ENCODE peak calls at places on chromosomes 12 and 14, in four cellular contexts. P is fibroblast of lung, Z is GM23248, T is GM12878. M is an unnamed sample.
A peak's percentile ranks its signal among the peaks of the same experiment; 100 is the strongest.

GRCh38 chr14:64848239-64848638 is 31.5 kb downstream of the SPTB start:
- DNase-seq in P (no peak), Z (peak; percentile 8), T (no peak), M (no peak)

GRCh38 chr12:57390174-57390573 is 40.7 kb downstream of the R3HDM2 start:
- DNase-seq in P (no peak), Z (no peak), T (no peak), M (no peak)

GRCh38 chr12:124369901-124370378 is 75.0 kb downstream of the RFLNA start:
- DNase-seq in P (no peak), Z (no peak), T (no peak), M (no peak)

GRCh38 chr12:125983094-125983783 is 918.0 kb downstream of the AACS start:
- DNase-seq in P (no peak), Z (no peak), T (no peak), M (peak; percentile 48)

GRCh38 chr14:69901113-69901951 is 22.1 kb downstream of the SMOC1 start:
- DNase-seq in P (peak; percentile 73), Z (peak; percentile 49), T (no peak), M (no peak)

GRCh38 chr14:67650694-67651093 is 23.7 kb downstream of the VTI1B start:
- DNase-seq in P (peak; percentile 51), Z (peak; percentile 92), T (no peak), M (no peak)

GRCh38 chr12:29582156-29582555 is 84.7 kb upstream of the OVCH1 start:
- DNase-seq in P (no peak), Z (no peak), T (no peak), M (no peak)

GRCh38 chr14:55481769-55482168 is 41.4 kb upstream of the TBPL2 start:
- DNase-seq in P (no peak), Z (no peak), T (no peak), M (no peak)

GRCh38 chr14:105128059-105128458 is 40.5 kb downstream of the JAG2 start:
- DNase-seq in P (no peak), Z (no peak), T (no peak), M (no peak)

GRCh38 chr14:83733670-83734069 is 1796.3 kb upstream of the FLRT2 start:
- DNase-seq in P (no peak), Z (no peak), T (no peak), M (no peak)

DNA sequence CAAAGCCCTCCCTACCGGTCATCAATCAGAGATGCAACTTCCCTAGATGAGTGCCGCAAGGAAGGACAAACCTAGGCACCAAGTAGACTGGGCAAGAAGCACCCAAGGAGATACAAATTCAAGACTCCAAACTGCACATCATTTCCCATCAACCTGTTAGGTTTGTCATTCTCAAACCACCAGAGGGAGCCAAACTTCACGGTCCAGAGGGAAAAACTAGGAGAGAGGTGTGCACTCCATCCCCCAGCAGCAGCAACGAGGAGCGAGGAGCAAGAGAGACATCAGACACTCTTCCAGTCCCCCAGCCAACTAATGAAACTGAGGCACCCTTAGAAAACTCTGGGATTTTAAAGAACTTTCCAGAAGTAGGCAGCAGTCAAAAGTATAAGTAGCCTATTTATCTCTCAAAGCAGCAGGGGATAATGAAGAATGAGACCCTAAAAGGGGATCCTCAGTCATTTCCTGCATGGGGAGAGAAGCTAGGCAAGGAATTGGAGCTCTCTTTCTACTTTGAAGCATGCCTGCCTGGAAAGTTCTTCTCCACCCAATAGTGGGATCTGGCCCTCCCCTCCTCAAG is 37.0 kb upstream of the NT5DC3 start:
- DNase-seq in P (peak; percentile 69), Z (peak; percentile 80), T (peak; percentile 49), M (peak; percentile 12)
- H3K36me3 ChIP-seq in P (no peaks in the 10 kb centered on the region), Z (no peaks in the 10 kb centered on the region), T (no peaks in the 10 kb centered on the region), M (no peaks in the 10 kb centered on the region)

DNA sequence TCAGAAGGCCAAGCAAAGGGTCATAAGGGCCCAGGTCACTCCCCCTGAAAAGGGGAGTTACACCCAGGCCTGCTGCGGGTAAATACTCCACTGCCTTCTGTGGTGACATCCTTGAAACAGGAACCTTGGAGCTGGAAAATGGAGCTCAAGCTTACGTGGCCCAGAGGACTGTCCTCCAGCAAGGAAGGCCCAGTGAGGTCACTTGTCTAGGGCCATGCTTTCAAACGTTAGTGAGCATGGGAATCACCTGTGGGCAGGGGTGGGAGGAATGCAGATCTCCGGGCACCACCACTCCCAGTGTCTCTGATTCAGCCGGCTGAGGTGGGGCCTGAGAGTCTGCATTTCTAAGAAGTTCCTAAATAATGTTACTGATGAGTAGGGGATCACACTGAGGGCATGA is 140.5 kb upstream of the CCND2 start:
- DNase-seq in P (no peak), Z (no peak), T (no peak), M (no peak)
- H3K9ac ChIP-seq in P (no peak overlapping the region), Z (no peak overlapping the region), T (no peak overlapping the region), M (no peak overlapping the region)

DNA sequence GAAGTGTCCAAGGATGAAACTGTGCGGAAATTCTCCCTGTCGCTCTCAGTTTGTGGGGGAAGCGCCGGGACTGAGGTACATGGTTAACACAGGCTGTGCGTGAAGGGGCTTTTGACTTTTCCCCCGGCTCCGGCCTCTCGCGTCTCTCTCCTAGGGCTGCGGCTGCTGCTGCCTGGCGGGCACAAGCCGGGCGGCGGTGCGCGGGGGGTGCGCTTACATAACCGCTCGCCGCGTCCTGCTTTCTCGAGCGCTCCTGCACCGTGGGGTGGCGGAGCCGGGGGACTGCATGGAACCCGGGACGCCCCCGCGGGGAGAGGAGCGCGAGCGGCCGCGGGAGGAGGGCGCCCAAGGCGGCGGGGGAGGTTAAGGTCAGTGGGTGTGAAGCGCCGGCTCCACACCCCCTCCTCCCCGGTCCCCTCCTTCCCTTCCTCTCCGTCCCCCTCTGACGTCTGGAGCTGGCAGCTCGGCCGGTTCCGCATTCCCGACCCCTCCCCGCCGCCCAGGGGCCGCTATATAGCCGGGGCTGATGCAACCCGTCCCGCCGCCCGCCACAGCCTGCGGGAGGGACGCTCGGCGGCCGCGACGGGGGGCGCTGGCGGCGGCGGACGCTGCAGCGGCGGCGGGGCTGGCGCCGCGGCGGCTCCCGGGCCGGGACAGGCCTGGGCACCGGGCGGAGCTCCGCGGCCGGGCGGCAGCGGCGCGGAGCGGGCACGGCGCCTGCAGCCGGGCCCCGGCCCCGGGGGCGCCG is at the start of gene JDP2:
- DNase-seq in P (peak; percentile 80), Z (peak; percentile 92), T (no peak), M (no peak)
- TF ChIP-seq EZH2 in P (no peak), Z (no peak), T (no peak), M (no peak)

DNA sequence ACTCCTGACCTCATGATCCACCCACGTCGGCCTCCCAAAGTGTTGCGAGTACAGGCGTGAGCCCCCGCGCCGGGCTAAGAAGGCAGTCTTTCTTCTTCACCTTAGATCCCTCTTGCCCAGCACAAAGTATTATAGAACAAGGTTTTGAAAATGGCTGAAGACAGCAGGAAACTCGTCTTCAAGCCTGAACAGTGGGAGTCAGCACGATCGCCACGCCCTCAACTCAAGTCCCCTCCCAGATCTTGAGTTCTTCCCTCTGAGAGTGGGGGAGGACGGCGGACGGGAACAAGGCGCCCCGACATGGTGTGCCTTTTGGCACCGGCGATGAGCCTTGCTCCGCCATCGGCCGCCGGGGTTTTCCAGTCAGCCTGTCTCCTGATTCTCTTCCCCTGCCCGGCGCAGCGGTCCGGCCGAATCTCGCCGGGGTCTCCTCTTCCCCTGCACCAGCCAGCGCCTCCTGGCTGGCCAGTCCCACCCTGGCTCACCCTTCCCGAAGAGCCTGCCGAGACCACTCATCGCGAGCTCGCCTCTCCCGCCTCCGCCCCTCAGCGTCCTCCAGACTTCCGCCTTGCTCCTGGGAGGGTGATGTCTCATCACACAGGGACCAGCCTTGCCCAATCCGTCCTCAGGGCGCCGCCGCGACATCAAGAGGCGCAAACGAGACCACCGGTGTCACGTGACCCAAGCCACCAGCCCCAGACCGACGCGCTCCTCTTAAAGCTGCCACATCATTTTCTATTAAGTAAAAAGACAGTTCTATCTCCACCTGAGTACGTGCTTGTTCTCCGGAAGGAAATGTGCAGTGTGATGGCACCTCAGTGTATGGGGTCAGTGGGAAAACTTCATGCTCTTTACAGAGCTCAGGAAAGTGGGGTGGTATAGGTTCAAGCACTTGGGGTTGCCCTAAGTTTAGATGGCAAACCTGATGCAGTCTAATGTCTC is at the start of gene CHMP4A:
- DNase-seq in P (peak; percentile 98), Z (peak; percentile 100), T (peak; percentile 92), M (peak; percentile 86)
- H3K36me3 ChIP-seq in P (peaks cover 11% of the 10 kb centered on the region), Z (peaks cover 8% of the 10 kb centered on the region), T (peaks cover 23% of the 10 kb centered on the region), M (peaks cover 28% of the 10 kb centered on the region)

DNA sequence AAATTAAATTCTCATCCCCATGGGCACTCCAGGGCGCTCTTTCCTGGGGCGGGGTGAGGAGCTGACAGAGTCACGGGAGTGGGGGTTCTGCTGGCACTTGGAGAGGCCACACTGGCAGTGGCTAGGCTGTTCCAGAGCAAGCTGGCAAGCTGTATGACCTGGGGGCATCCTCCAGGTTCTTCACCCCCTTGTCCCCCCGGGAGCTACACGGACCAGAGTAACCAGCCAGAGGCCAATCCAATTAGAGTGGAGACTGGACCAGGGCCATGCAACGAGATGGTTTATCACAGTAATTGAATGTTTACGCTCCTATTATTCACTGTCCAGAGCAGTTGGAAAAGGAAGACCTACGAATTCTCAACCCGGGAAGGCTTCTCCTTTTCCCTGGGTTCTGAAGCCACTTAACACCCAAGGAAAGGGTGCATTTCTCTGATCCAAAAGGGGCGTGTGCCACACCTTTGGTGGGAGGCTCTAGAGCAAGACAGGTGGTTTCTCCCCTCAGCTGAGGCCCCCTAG is 43.8 kb upstream of the PNMA1 start:
- DNase-seq in P (no peak), Z (peak; percentile 37), T (no peak), M (no peak)
- H3K9ac ChIP-seq in P (peak overlapping the region; percentile 95), Z (peak overlapping the region; percentile 97), T (peak overlapping the region; percentile 91), M (no peak overlapping the region)

DNA sequence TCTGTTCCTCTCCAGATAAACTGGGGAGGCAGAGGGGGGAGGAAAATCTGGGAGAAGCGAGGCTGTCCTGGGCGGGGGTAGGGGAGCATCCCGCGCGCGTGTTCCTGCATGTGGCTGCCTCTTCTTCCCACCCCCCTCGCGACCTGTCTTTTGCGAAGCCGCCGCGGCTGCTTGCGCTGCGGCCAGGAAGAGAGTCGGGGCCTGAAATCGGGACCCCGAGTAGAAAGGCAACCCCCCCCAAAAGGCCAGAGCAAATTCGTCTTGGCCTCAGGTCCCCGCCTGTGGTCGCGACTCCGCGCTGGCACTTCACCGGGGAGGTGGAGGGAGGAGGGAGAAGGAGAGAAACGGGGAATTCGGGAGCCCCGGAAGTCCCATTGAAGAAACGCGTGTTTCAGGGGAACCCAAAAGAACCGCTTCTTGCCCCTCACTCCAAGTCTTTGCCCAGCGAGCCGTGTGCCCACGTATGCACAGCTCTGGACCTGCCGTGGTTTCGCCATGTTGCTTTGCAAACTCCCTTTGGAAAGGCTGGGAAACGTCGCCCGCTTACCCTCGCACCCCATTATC is 916 bp downstream of the CCND2 start:
- DNase-seq in P (peak; percentile 30), Z (peak; percentile 43), T (no peak), M (no peak)
- TF ChIP-seq EZH2 in P (peak; percentile 98), Z (peak; percentile 94), T (no peak), M (no peak)

GRCh38 chr12:130800312-130800711 is 38.7 kb downstream of the STX2 start:
- DNase-seq in P (no peak), Z (no peak), T (no peak), M (no peak)
- H3K36me3 ChIP-seq in P (peaks cover 7% of the 10 kb centered on the region), Z (peaks cover 64% of the 10 kb centered on the region), T (peaks cover 25% of the 10 kb centered on the region), M (peaks cover 65% of the 10 kb centered on the region)

GRCh38 chr12:112664569-112664968 is 127.0 kb upstream of the RPH3A start:
- DNase-seq in P (no peak), Z (peak; percentile 6), T (no peak), M (no peak)

DNA sequence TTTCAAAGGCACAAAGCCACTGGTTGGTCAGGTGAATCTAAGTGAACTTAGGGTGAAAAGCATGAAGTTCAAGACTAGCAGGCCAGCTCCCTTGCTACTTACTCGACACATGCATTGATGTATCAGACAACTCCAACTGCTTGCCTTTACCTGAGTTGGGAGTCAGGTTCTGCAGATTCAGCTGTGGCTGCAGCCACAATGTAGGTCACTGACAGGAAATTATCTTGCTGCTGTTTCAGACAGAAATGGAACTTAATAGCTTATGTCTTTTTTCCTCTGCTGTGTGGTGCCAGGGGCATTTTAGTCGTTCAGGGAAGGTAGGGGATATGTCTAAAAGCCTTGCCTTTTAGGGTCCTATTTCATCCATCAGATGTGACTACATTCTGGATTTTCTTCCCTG is 125.6 kb upstream of the RPH3A start:
- DNase-seq in P (no peak), Z (no peak), T (no peak), M (no peak)
- H3K9ac ChIP-seq in P (no peak overlapping the region), Z (no peak overlapping the region), T (no peak overlapping the region), M (no peak overlapping the region)